ENCODE peak calls at places on chromosome 6, in six cellular contexts. One of them, this sample, is unnamed.

GRCh38 chr6:11754625-11755289 is 23.8 kb downstream of the ADTRP start:
- DNase-seq in body of pancreas: no peak
- DNase-seq in uterus: no peak
- DNase-seq in transverse colon: no peak
- DNase-seq in tibial nerve: no peak
- DNase-seq in A549: no peak
- DNase-seq in this sample: no peak

GRCh38 chr6:33708516-33709204 is 2.8 kb downstream of the UQCC2 start:
- DNase-seq in body of pancreas: peak
- DNase-seq in uterus: no peak
- DNase-seq in transverse colon: no peak
- DNase-seq in tibial nerve: no peak
- DNase-seq in A549: no peak
- DNase-seq in this sample: no peak

GRCh38 chr6:168322966-168323365 is 3.4 kb upstream of the DACT2 start:
- DNase-seq in body of pancreas: no peak
- DNase-seq in uterus: no peak
- DNase-seq in transverse colon: no peak
- DNase-seq in tibial nerve: no peak
- DNase-seq in A549: peak
- DNase-seq in this sample: no peak

GRCh38 chr6:158619922-158620801 is 24.4 kb downstream of the DYNLT1 start:
- DNase-seq in body of pancreas: no peak
- DNase-seq in uterus: no peak
- DNase-seq in transverse colon: no peak
- DNase-seq in tibial nerve: no peak
- DNase-seq in A549: no peak
- DNase-seq in this sample: no peak

GRCh38 chr6:33935439-33936080 is 131.8 kb upstream of the MLN start:
- DNase-seq in body of pancreas: no peak
- DNase-seq in uterus: no peak
- DNase-seq in transverse colon: no peak
- DNase-seq in tibial nerve: no peak
- DNase-seq in A549: no peak
- DNase-seq in this sample: no peak

GRCh38 chr6:87514831-87515230 is 42.1 kb downstream of the SLC35A1 start:
- DNase-seq in body of pancreas: no peak
- DNase-seq in uterus: no peak
- DNase-seq in transverse colon: no peak
- DNase-seq in tibial nerve: no peak
- DNase-seq in A549: no peak
- DNase-seq in this sample: no peak

GRCh38 chr6:89348372-89348771 is 4.2 kb downstream of the UBE2J1 start:
- DNase-seq in body of pancreas: no peak
- DNase-seq in uterus: no peak
- DNase-seq in transverse colon: no peak
- DNase-seq in tibial nerve: no peak
- DNase-seq in A549: no peak
- DNase-seq in this sample: no peak

GRCh38 chr6:57021086-57021720 is 25.3 kb upstream of the KIAA1586 start:
- DNase-seq in body of pancreas: no peak
- DNase-seq in uterus: no peak
- DNase-seq in transverse colon: no peak
- DNase-seq in tibial nerve: no peak
- DNase-seq in A549: peak
- DNase-seq in this sample: peak

GRCh38 chr6:144619983-144620382 is 334.8 kb downstream of the UTRN start:
- DNase-seq in body of pancreas: no peak
- DNase-seq in uterus: no peak
- DNase-seq in transverse colon: no peak
- DNase-seq in tibial nerve: no peak
- DNase-seq in A549: no peak
- DNase-seq in this sample: no peak

GRCh38 chr6:71287926-71288227 is 734 bp upstream of the OGFRL1 start:
- DNase-seq in body of pancreas: no peak
- DNase-seq in uterus: no peak
- DNase-seq in transverse colon: no peak
- DNase-seq in tibial nerve: no peak
- DNase-seq in A549: no peak
- DNase-seq in this sample: no peak

GRCh38 chr6:38933426-38933825 is 115.2 kb upstream of the GLP1R start:
- DNase-seq in body of pancreas: no peak
- DNase-seq in uterus: no peak
- DNase-seq in transverse colon: no peak
- DNase-seq in tibial nerve: no peak
- DNase-seq in A549: peak
- DNase-seq in this sample: peak

GRCh38 chr6:107491791-107492674 is 2.1 kb downstream of the SOBP start:
- DNase-seq in body of pancreas: no peak
- DNase-seq in uterus: peak
- DNase-seq in transverse colon: no peak
- DNase-seq in tibial nerve: peak
- DNase-seq in A549: no peak
- DNase-seq in this sample: no peak

GRCh38 chr6:134956676-134957075 is 6.8 kb upstream of the ALDH8A1 start:
- DNase-seq in body of pancreas: no peak
- DNase-seq in uterus: no peak
- DNase-seq in transverse colon: no peak
- DNase-seq in tibial nerve: no peak
- DNase-seq in A549: no peak
- DNase-seq in this sample: no peak

GRCh38 chr6:71197770-71198169 is 90.8 kb upstream of the OGFRL1 start:
- DNase-seq in body of pancreas: no peak
- DNase-seq in uterus: no peak
- DNase-seq in transverse colon: no peak
- DNase-seq in tibial nerve: no peak
- DNase-seq in A549: no peak
- DNase-seq in this sample: no peak

DNA sequence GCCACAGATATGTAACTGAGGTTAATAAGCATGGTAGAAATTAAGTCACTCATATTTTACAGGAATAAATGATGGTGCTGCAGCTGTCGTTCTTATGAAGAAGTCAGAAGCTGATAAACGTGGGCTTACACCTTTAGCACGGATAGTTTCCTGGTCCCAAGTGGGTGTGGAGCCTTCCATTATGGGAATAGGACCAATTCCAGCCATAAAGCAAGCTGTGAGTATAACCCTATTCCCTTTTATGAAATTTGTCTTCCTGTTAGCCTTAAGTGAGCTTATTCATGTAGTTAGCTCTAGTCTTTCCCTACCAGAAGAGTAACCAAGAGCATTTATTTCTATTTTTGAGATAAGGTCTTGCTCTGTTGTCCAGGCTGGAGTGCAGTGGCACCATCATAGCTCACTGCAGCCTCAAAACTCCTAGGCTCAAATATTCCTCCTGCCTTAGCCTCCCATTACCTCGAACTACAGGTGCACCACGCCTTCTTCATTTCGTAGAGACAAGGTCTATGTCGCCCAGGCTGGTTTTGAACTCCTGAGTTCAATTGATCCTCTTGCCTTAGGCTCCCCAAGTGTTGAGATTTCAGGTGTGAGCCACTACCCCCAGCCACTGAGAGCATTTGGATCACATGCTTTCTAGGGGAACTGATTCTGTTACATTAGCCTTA is 12.0 kb downstream of the TCP1 start:
- DNase-seq in body of pancreas: no peak
- DNase-seq in uterus: no peak
- DNase-seq in transverse colon: peak
- DNase-seq in tibial nerve: no peak
- DNase-seq in A549: no peak
- DNase-seq in this sample: no peak
- TF ChIP-seq POLR2A in body of pancreas: no peak
- TF ChIP-seq POLR2A in uterus: no peak
- TF ChIP-seq POLR2A in transverse colon: peak
- TF ChIP-seq POLR2A in tibial nerve: no peak
- TF ChIP-seq POLR2A in A549: no peak
- TF ChIP-seq POLR2A in this sample: no peak

GRCh38 chr6:126210398-126211075 is 129.4 kb upstream of the CENPW start:
- DNase-seq in body of pancreas: no peak
- DNase-seq in uterus: no peak
- DNase-seq in transverse colon: no peak
- DNase-seq in tibial nerve: no peak
- DNase-seq in A549: no peak
- DNase-seq in this sample: no peak
- TF ChIP-seq POLR2A in body of pancreas: no peak
- TF ChIP-seq POLR2A in uterus: no peak
- TF ChIP-seq POLR2A in transverse colon: no peak
- TF ChIP-seq POLR2A in tibial nerve: no peak
- TF ChIP-seq POLR2A in A549: no peak
- TF ChIP-seq POLR2A in this sample: no peak

GRCh38 chr6:43689421-43689820 is 1.8 kb upstream of the MRPS18A start:
- DNase-seq in body of pancreas: no peak
- DNase-seq in uterus: no peak
- DNase-seq in transverse colon: no peak
- DNase-seq in tibial nerve: no peak
- DNase-seq in A549: no peak
- DNase-seq in this sample: no peak

GRCh38 chr6:43683708-43684455 is 3.7 kb downstream of the MRPS18A start:
- DNase-seq in body of pancreas: no peak
- DNase-seq in uterus: no peak
- DNase-seq in transverse colon: no peak
- DNase-seq in tibial nerve: no peak
- DNase-seq in A549: no peak
- DNase-seq in this sample: no peak

GRCh38 chr6:43682724-43683429 is 4.7 kb downstream of the MRPS18A start:
- DNase-seq in body of pancreas: no peak
- DNase-seq in uterus: no peak
- DNase-seq in transverse colon: no peak
- DNase-seq in tibial nerve: no peak
- DNase-seq in A549: no peak
- DNase-seq in this sample: no peak

GRCh38 chr6:43687079-43687436 is 533 bp downstream of the MRPS18A start:
- DNase-seq in body of pancreas: no peak
- DNase-seq in uterus: no peak
- DNase-seq in transverse colon: no peak
- DNase-seq in tibial nerve: no peak
- DNase-seq in A549: no peak
- DNase-seq in this sample: no peak

DNA sequence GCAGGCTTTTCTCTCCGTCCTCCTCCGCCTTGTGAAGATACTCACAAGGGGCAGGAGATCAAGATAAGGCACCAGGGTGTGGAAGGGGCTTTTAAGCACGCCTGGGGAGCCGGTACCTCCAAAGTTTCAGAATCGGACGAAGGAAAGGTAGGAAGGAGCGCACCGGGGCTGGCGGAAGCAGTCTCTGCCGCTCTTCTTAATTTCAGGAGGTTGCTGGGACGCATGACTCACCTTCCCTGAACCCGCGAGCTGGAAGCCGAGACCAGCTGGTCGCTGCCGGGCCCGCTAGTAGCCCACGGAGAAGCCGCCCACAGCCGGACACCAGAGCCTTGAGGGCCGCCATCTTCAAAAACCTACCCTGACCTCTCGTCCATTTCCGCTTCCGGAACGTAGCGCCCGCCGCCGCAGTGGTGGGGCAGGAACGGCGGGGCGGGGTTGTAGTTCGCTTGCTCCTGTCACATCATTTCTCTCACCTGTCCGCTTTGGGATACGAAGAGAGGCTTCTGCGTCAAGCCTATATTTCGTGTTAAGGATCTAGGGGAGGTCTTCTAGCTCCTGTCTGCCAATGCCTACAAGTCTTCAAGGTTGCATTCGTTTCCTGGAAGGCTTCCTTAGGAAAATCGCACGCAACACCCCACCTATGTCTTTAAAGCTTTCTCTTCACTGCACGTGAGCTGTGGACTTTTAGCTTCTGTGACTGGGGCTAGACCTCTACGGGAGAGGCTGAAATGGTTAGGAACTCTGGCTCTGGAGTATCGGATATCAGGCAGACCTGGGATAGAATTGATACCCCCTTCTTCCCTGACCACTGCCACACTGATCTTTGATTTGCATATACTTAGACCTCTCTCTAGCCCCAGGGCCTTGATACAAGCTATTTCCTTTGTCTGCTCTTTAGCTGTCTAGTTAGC is at the start of gene MRPS18A:
- DNase-seq in body of pancreas: peak
- DNase-seq in uterus: peak
- DNase-seq in transverse colon: peak
- DNase-seq in tibial nerve: peak
- DNase-seq in A549: peak
- DNase-seq in this sample: peak
- TF ChIP-seq POLR2A in body of pancreas: no peak
- TF ChIP-seq POLR2A in uterus: peak
- TF ChIP-seq POLR2A in transverse colon: peak
- TF ChIP-seq POLR2A in tibial nerve: peak
- TF ChIP-seq POLR2A in A549: peak
- TF ChIP-seq POLR2A in this sample: peak

DNA sequence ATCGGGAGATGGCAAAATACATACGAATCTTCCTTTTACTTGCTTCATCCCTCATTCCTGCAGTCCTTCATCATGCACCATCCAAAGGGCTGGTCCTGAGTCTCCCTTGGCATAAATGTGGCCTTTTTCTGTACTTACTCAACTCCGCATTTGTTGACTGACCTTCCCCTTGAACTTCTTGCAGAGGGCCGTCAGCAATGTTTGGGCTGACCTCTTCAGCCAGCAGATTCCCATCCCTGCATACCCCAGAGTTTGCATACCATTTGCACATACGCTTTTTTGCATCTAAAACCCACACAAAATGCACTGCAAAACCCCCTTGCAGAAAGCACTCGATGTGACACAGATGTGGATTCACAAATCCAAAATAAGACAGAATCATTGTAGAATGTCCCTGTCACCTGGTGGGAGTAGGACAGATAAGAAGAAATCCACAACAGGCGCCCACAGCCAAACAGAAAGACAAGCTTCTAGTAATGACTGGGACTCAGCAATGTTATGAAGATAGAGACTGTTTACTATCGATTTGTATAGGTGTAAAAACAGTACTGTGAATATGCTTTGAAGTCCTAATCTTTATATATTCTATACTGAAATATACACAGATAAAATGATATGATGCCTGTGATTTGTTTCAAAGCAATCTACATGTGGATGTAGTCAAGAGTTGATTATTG is 45.8 kb downstream of the TBC1D7 start:
- DNase-seq in body of pancreas: no peak
- DNase-seq in uterus: no peak
- DNase-seq in transverse colon: no peak
- DNase-seq in tibial nerve: no peak
- DNase-seq in A549: no peak
- DNase-seq in this sample: no peak
- TF ChIP-seq POLR2A in body of pancreas: no peak
- TF ChIP-seq POLR2A in uterus: no peak
- TF ChIP-seq POLR2A in transverse colon: no peak
- TF ChIP-seq POLR2A in tibial nerve: no peak
- TF ChIP-seq POLR2A in A549: no peak
- TF ChIP-seq POLR2A in this sample: no peak

This sample was measured in H54.